ENCODE peak calls at places on chromosome 14, in seven cellular contexts. One of them, this sample, is unnamed.

GRCh38 chr14:58787601-58788000 is 149.8 kb downstream of the DACT1 start:
- DNase-seq in activated CD8-positive, alpha-beta memory T cell treated with anti-CD3 and anti-CD28 coated beads, Interleukin-2, amount 50 U/mL, for 48 hours: no peak
- DNase-seq in GM06990: no peak
- DNase-seq in DMS 273 treated with DMSO at 0.1 percent for 48 hours: no peak
- DNase-seq in activated T-helper 1 cell treated with anti-CD3 and anti-CD28 coated beads, Interleukin-2, amount 50 U/mL, for 16 hours: no peak
- DNase-seq in cardiac muscle cell: no peak
- DNase-seq in stimulated activated CD8-positive, alpha-beta memory T cell treated with anti-CD3 and anti-CD28 coated beads, Interleukin-4, amount 100 ng/mL, for 48 hours: no peak
- DNase-seq in this sample: no peak

GRCh38 chr14:96512602-96513397 is 10.6 kb downstream of the PAPOLA start:
- DNase-seq in stimulated activated CD8-positive, alpha-beta memory T cell treated with anti-CD3 and anti-CD28 coated beads, Interleukin-4, amount 100 ng/mL, for 48 hours: no peak
- DNase-seq in GM06990: peak
- DNase-seq in activated CD8-positive, alpha-beta memory T cell treated with anti-CD3 and anti-CD28 coated beads, Interleukin-2, amount 50 U/mL, for 48 hours: no peak
- DNase-seq in DMS 273 treated with DMSO at 0.1 percent for 48 hours: no peak
- DNase-seq in cardiac muscle cell: no peak
- DNase-seq in activated T-helper 1 cell treated with anti-CD3 and anti-CD28 coated beads, Interleukin-2, amount 50 U/mL, for 16 hours: no peak
- DNase-seq in this sample: no peak

GRCh38 chr14:35814371-35815005 is 5.4 kb upstream of the RALGAPA1 start:
- DNase-seq in activated CD8-positive, alpha-beta memory T cell treated with anti-CD3 and anti-CD28 coated beads, Interleukin-2, amount 50 U/mL, for 48 hours: peak
- DNase-seq in GM06990: no peak
- DNase-seq in DMS 273 treated with DMSO at 0.1 percent for 48 hours: peak
- DNase-seq in stimulated activated CD8-positive, alpha-beta memory T cell treated with anti-CD3 and anti-CD28 coated beads, Interleukin-4, amount 100 ng/mL, for 48 hours: peak
- DNase-seq in activated T-helper 1 cell treated with anti-CD3 and anti-CD28 coated beads, Interleukin-2, amount 50 U/mL, for 16 hours: peak
- DNase-seq in cardiac muscle cell: peak
- DNase-seq in this sample: no peak

GRCh38 chr14:91920526-91920925 is 27.0 kb downstream of the FBLN5 start:
- DNase-seq in activated CD8-positive, alpha-beta memory T cell treated with anti-CD3 and anti-CD28 coated beads, Interleukin-2, amount 50 U/mL, for 48 hours: no peak
- DNase-seq in cardiac muscle cell: no peak
- DNase-seq in activated T-helper 1 cell treated with anti-CD3 and anti-CD28 coated beads, Interleukin-2, amount 50 U/mL, for 16 hours: no peak
- DNase-seq in GM06990: no peak
- DNase-seq in DMS 273 treated with DMSO at 0.1 percent for 48 hours: no peak
- DNase-seq in stimulated activated CD8-positive, alpha-beta memory T cell treated with anti-CD3 and anti-CD28 coated beads, Interleukin-4, amount 100 ng/mL, for 48 hours: no peak
- DNase-seq in this sample: no peak

GRCh38 chr14:50222061-50222613 is 9.2 kb downstream of the SOS2 start:
- DNase-seq in activated CD8-positive, alpha-beta memory T cell treated with anti-CD3 and anti-CD28 coated beads, Interleukin-2, amount 50 U/mL, for 48 hours: no peak
- DNase-seq in activated T-helper 1 cell treated with anti-CD3 and anti-CD28 coated beads, Interleukin-2, amount 50 U/mL, for 16 hours: no peak
- DNase-seq in DMS 273 treated with DMSO at 0.1 percent for 48 hours: no peak
- DNase-seq in cardiac muscle cell: no peak
- DNase-seq in GM06990: no peak
- DNase-seq in stimulated activated CD8-positive, alpha-beta memory T cell treated with anti-CD3 and anti-CD28 coated beads, Interleukin-4, amount 100 ng/mL, for 48 hours: no peak
- DNase-seq in this sample: peak

GRCh38 chr14:105890474-105891220 is 364.3 kb downstream of the TMEM121 start:
- DNase-seq in activated CD8-positive, alpha-beta memory T cell treated with anti-CD3 and anti-CD28 coated beads, Interleukin-2, amount 50 U/mL, for 48 hours: peak
- DNase-seq in stimulated activated CD8-positive, alpha-beta memory T cell treated with anti-CD3 and anti-CD28 coated beads, Interleukin-4, amount 100 ng/mL, for 48 hours: peak
- DNase-seq in cardiac muscle cell: no peak
- DNase-seq in DMS 273 treated with DMSO at 0.1 percent for 48 hours: no peak
- DNase-seq in GM06990: no peak
- DNase-seq in activated T-helper 1 cell treated with anti-CD3 and anti-CD28 coated beads, Interleukin-2, amount 50 U/mL, for 16 hours: no peak
- DNase-seq in this sample: no peak

GRCh38 chr14:38262844-38263243 is 7.0 kb upstream of the CLEC14A start:
- DNase-seq in GM06990: no peak
- DNase-seq in stimulated activated CD8-positive, alpha-beta memory T cell treated with anti-CD3 and anti-CD28 coated beads, Interleukin-4, amount 100 ng/mL, for 48 hours: no peak
- DNase-seq in activated CD8-positive, alpha-beta memory T cell treated with anti-CD3 and anti-CD28 coated beads, Interleukin-2, amount 50 U/mL, for 48 hours: no peak
- DNase-seq in cardiac muscle cell: no peak
- DNase-seq in activated T-helper 1 cell treated with anti-CD3 and anti-CD28 coated beads, Interleukin-2, amount 50 U/mL, for 16 hours: no peak
- DNase-seq in DMS 273 treated with DMSO at 0.1 percent for 48 hours: no peak
- DNase-seq in this sample: no peak

GRCh38 chr14:25122188-25122587 is 72.2 kb upstream of the STXBP6 start:
- DNase-seq in cardiac muscle cell: peak
- DNase-seq in activated T-helper 1 cell treated with anti-CD3 and anti-CD28 coated beads, Interleukin-2, amount 50 U/mL, for 16 hours: no peak
- DNase-seq in GM06990: no peak
- DNase-seq in activated CD8-positive, alpha-beta memory T cell treated with anti-CD3 and anti-CD28 coated beads, Interleukin-2, amount 50 U/mL, for 48 hours: no peak
- DNase-seq in stimulated activated CD8-positive, alpha-beta memory T cell treated with anti-CD3 and anti-CD28 coated beads, Interleukin-4, amount 100 ng/mL, for 48 hours: no peak
- DNase-seq in DMS 273 treated with DMSO at 0.1 percent for 48 hours: no peak
- DNase-seq in this sample: no peak

GRCh38 chr14:103126873-103127304 is 3.6 kb downstream of the TNFAIP2 start:
- DNase-seq in activated CD8-positive, alpha-beta memory T cell treated with anti-CD3 and anti-CD28 coated beads, Interleukin-2, amount 50 U/mL, for 48 hours: no peak
- DNase-seq in stimulated activated CD8-positive, alpha-beta memory T cell treated with anti-CD3 and anti-CD28 coated beads, Interleukin-4, amount 100 ng/mL, for 48 hours: no peak
- DNase-seq in cardiac muscle cell: peak
- DNase-seq in activated T-helper 1 cell treated with anti-CD3 and anti-CD28 coated beads, Interleukin-2, amount 50 U/mL, for 16 hours: no peak
- DNase-seq in DMS 273 treated with DMSO at 0.1 percent for 48 hours: peak
- DNase-seq in GM06990: no peak
- DNase-seq in this sample: no peak